ENCODE peak calls at places on chromosome 16, in four cellular contexts. K, Q, W and H are unnamed samples.

GRCh38 chr16:70430667-70431536 is 8.0 kb downstream of the ST3GAL2 start:
- DNase-seq in Q (peak; percentile 99), W (no peak), K (peak; percentile 75), H (peak; percentile 48)

GRCh38 chr16:75502916-75503605 is 7.8 kb upstream of the CHST6 start:
- DNase-seq in Q (no peak), W (no peak), K (no peak), H (no peak)

GRCh38 chr16:67489401-67490083 is 6.2 kb upstream of the AGRP start:
- DNase-seq in Q (no peak), K (peak; percentile 6), W (no peak), H (no peak)

GRCh38 chr16:71426069-71426879 is 15.6 kb downstream of the TLE7 start:
- DNase-seq in K (peak; percentile 65), Q (peak; percentile 67), W (peak; percentile 94), H (peak; percentile 99)

GRCh38 chr16:15617901-15618300 is 25.1 kb downstream of the MARF1 start:
- DNase-seq in K (no peak), W (no peak), Q (no peak), H (no peak)

GRCh38 chr16:87254271-87254670 is 62.9 kb downstream of the C16orf95 start:
- DNase-seq in W (no peak), K (no peak), Q (no peak), H (no peak)

GRCh38 chr16:85309656-85310587 is 197.7 kb upstream of the CIBAR2 start:
- DNase-seq in K (peak; percentile 57), W (no peak), Q (no peak), H (peak; percentile 34)

GRCh38 chr16:46884513-46885293 is 541 bp downstream of the GPT2 start:
- DNase-seq in W (no peak), Q (no peak), K (peak; percentile 38), H (no peak)

GRCh38 chr16:66402166-66402565 is 24.9 kb upstream of the BEAN1 start:
- DNase-seq in W (no peak), K (no peak), Q (no peak), H (no peak)

GRCh38 chr16:85165781-85166180 is 53.5 kb upstream of the CIBAR2 start:
- DNase-seq in W (no peak), K (no peak), Q (no peak), H (no peak)

GRCh38 chr16:11309895-11310633 is 28.9 kb upstream of the PRM1 start:
- DNase-seq in Q (peak; percentile 77), K (no peak), W (no peak), H (peak; percentile 86)

GRCh38 chr16:81480856-81481821 is 36.5 kb downstream of the CMIP start:
- DNase-seq in Q (peak; percentile 97), W (no peak), K (peak; percentile 54), H (peak; percentile 94)

GRCh38 chr16:85460983-85461813 is 151.9 kb upstream of the GSE1 start:
- DNase-seq in W (no peak), Q (no peak), K (peak; percentile 76), H (peak; percentile 39)

GRCh38 chr16:56606688-56607618 is 1.4 kb upstream of the MT2A start:
- DNase-seq in W (no peak), K (no peak), Q (no peak), H (peak; percentile 97)

GRCh38 chr16:67000384-67001158 is 12.2 kb downstream of the CES4A start:
- DNase-seq in W (peak; percentile 73), K (peak; percentile 98), Q (no peak), H (no peak)

GRCh38 chr16:86066755-86067154 is 167.8 kb downstream of the IRF8 start:
- DNase-seq in Q (no peak), W (no peak), K (no peak), H (no peak)

GRCh38 chr16:89565256-89565505 is 4.7 kb downstream of the RPL13 start:
- DNase-seq in W (peak; percentile 52), Q (no peak), K (no peak), H (no peak)

GRCh38 chr16:4407543-4408322 is 8.7 kb downstream of the CORO7 start:
- DNase-seq in Q (no peak), W (no peak), K (no peak), H (no peak)

GRCh38 chr16:70572050-70572925 is 48.7 kb downstream of the SF3B3 start:
- DNase-seq in W (no peak), K (no peak), Q (no peak), H (no peak)

GRCh38 chr16:8959921-8960787 is 3.6 kb downstream of the USP7 start:
- DNase-seq in Q (no peak), K (no peak), W (no peak), H (peak; percentile 98)

GRCh38 chr16:59047114-59047513 is 313.0 kb upstream of the GOT2 start:
- DNase-seq in W (no peak), Q (no peak), K (no peak), H (no peak)

DNA sequence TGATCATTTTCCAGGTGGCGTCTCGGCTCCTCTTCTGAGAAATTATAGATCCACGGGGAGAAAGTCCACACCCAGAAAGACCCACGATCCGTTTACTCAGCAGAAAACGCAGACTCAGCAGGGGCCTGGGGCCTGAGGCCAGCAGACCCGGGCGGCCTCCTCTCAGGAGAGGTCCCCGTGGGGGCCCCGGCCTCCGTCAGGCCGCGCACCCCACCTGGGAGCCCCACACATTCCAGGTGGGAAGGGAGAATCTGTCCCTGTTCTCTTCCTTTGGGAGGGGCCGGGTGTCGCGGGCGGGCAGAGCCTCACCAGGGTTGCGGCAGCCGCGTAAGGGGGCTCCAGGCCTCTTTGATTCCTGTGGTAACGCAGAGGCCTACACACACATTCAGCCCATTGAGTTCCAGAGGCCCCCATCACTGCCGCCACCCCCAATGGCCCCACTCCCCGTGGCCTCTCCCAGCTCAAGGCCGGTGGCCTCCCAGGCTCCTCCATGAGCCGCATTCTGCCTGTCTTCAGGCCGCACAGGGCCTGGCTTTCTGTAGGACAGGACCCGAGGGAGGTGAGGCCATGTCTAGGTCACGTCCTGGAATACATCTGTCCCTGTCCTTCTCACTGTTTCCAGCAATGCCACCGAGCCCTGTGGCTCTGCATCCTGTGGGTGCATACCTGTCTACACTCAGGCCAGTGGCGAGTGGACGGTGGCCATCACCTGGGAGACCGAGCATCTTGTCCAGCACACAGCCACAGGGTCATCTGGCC is 1.6 kb upstream of the IGFALS start:
- DNase-seq in W (no peak), K (no peak), Q (no peak), H (no peak)
- TF ChIP-seq CBFB in W (no peak), K (no peak), Q (no peak), H (no peak)

DNA sequence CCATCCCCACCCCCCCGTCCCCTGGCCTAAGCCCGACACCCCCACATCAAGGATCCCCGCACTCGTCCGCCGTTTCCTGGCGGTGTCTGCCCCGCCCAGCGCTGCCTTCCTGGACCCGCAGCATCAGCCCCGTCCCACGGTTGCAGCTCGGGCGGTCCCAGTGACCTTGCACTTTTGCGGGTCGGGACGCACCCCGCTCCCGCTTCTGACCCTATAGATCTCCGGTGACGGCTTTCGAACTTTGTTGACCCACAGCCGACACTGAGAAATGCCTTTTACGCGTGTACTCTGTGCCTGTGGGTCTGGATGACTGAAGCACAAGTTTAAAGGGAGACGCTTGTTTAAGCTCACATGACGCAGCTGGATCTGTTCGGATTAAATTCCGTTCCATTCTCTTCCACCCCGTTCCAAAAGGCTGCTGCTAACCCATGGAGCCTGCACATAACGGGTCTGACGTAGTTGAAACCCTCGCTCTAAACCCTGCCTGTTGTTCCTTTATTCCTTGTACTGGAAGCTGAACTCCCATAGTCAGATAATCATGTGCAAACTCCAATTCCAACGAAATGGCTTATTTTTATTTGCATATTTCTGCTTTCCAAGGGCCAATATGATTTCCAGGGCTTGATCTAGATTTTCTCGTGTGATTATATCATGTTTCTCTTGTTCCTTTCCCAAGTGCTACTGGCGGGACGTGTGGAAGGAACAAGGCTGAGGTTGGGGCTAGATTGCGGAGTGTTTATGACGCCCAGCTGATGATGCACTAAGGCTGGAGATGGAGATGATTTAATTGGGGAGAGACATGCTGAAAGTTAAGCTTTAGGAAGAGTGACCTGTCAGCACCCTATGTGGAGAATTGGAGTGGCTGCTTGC is 834 bp downstream of the FLYWCH1 start:
- DNase-seq in Q (no peak), W (peak; percentile 38), K (peak; percentile 58), H (peak; percentile 6)
- TF ChIP-seq CBFB in Q (no peak), W (no peak), K (no peak), H (no peak)

GRCh38 chr16:31476305-31477219 is 4.6 kb downstream of the TGFB1I1 start:
- DNase-seq in Q (no peak), K (peak; percentile 90), W (peak; percentile 86), H (peak; percentile 63)

GRCh38 chr16:31474173-31474714 is 2.3 kb downstream of the TGFB1I1 start:
- DNase-seq in W (no peak), Q (no peak), K (peak; percentile 44), H (no peak)

GRCh38 chr16:31477220-31478216 is 5.4 kb upstream of the SLC5A2 start:
- DNase-seq in K (peak; percentile 87), Q (no peak), W (peak; percentile 86), H (peak; percentile 93)

GRCh38 chr16:31474778-31475738 is 3.1 kb downstream of the TGFB1I1 start:
- DNase-seq in K (no peak), Q (no peak), W (no peak), H (no peak)

GRCh38 chr16:31475949-31476304 is 4.0 kb downstream of the TGFB1I1 start:
- DNase-seq in Q (no peak), W (peak; percentile 41), K (peak; percentile 36), H (no peak)
- TF ChIP-seq CBFB in Q (no peak), W (no peak), K (no peak), H (no peak)

GRCh38 chr16:14509055-14509454 is 121.0 kb downstream of the PARN start:
- DNase-seq in K (no peak), Q (no peak), W (no peak), H (peak; percentile 68)
- TF ChIP-seq CBFB in K (no peak), Q (no peak), W (no peak), H (no peak)

DNA sequence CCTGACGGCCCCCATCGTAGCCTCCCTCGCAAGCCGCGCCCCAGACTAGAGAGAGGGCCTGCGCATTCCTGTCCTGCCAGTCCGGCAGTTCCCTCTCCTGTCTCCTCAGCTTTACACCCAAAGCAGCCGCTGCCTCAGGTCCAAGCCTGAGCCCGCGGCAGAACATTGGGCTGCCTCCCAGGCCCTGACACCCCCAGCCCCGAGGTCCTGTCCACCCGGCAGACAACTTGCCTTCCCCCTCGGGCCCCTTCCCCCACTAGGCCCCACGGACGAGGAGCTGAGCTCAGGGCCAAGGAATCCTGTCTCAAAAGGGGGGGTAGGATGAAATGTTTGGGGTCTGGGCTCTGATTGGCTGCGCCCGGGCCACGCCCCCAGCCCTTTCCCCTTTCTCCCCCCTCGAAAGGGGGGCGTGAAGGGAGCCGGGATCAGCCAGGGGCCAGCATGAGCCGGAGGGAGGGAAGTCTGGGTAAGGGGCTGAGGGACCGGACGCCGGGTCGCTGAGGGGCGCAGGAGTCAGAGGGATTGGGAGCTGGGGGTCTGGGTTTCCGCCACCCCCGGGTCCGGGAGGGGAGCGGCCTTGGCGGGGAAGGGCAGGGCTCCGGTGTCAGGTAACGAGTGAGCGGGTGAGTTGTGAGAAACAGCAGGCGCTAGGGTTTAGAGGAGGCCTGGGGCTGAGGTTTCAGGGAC is at the start of gene CTF1:
- DNase-seq in Q (no peak), W (peak; percentile 77), K (peak; percentile 86), H (peak; percentile 39)
- TF ChIP-seq CBFB in Q (no peak), W (no peak), K (no peak), H (no peak)